ENCODE peak calls at places on chromosome 16, in eight cellular contexts. One of them, this sample, is unnamed.

GRCh38 chr16:11114366-11115164 is 141.4 kb downstream of the SOCS1 start:
- DNase-seq in cardiac muscle cell: no peak
- DNase-seq in heart left ventricle: no peak
- DNase-seq in tibial artery: peak; percentile 28
- DNase-seq in GM12878: no peak
- DNase-seq in GM23338: peak; percentile 18
- DNase-seq in brain microvascular endothelial cell: no peak
- DNase-seq in dorsolateral prefrontal cortex: no peak
- DNase-seq in this sample: no peak

GRCh38 chr16:56317998-56318912 is 107.1 kb downstream of the AMFR start:
- DNase-seq in GM23338: peak; percentile 80
- DNase-seq in heart left ventricle: peak; percentile 89
- DNase-seq in cardiac muscle cell: peak; percentile 85
- DNase-seq in tibial artery: peak; percentile 89
- DNase-seq in GM12878: peak; percentile 3
- DNase-seq in brain microvascular endothelial cell: peak; percentile 64
- DNase-seq in dorsolateral prefrontal cortex: peak; percentile 90
- DNase-seq in this sample: no peak

GRCh38 chr16:13923703-13924298 is 3.8 kb downstream of the ERCC4 start:
- DNase-seq in GM12878: peak; percentile 20
- DNase-seq in brain microvascular endothelial cell: no peak
- DNase-seq in cardiac muscle cell: peak; percentile 82
- DNase-seq in GM23338: peak; percentile 66
- DNase-seq in dorsolateral prefrontal cortex: no peak
- DNase-seq in tibial artery: no peak
- DNase-seq in heart left ventricle: no peak
- DNase-seq in this sample: no peak

GRCh38 chr16:85449195-85449884 is 163.8 kb upstream of the GSE1 start:
- DNase-seq in tibial artery: no peak
- DNase-seq in dorsolateral prefrontal cortex: no peak
- DNase-seq in cardiac muscle cell: no peak
- DNase-seq in GM12878: no peak
- DNase-seq in heart left ventricle: no peak
- DNase-seq in GM23338: no peak
- DNase-seq in brain microvascular endothelial cell: no peak
- DNase-seq in this sample: no peak

GRCh38 chr16:75272097-75272548 is 20.7 kb upstream of the BCAR1 start:
- DNase-seq in GM23338: no peak
- DNase-seq in dorsolateral prefrontal cortex: no peak
- DNase-seq in brain microvascular endothelial cell: no peak
- DNase-seq in GM12878: peak; percentile 28
- DNase-seq in heart left ventricle: no peak
- DNase-seq in tibial artery: no peak
- DNase-seq in cardiac muscle cell: no peak
- DNase-seq in this sample: no peak

GRCh38 chr16:4350787-4351659 is at the start of gene PAM16:
- DNase-seq in tibial artery: peak; percentile 98
- DNase-seq in GM12878: peak; percentile 88
- DNase-seq in heart left ventricle: peak; percentile 98
- DNase-seq in dorsolateral prefrontal cortex: peak; percentile 94
- DNase-seq in cardiac muscle cell: peak; percentile 96
- DNase-seq in GM23338: peak; percentile 98
- DNase-seq in brain microvascular endothelial cell: peak; percentile 91
- DNase-seq in this sample: no peak

GRCh38 chr16:51149721-51150158 is 1.3 kb downstream of the SALL1 start:
- DNase-seq in heart left ventricle: no peak
- DNase-seq in dorsolateral prefrontal cortex: no peak
- DNase-seq in brain microvascular endothelial cell: no peak
- DNase-seq in cardiac muscle cell: no peak
- DNase-seq in GM23338: peak; percentile 36
- DNase-seq in tibial artery: no peak
- DNase-seq in GM12878: no peak
- DNase-seq in this sample: no peak

GRCh38 chr16:77332792-77333191 is 102.0 kb downstream of the ADAMTS18 start:
- DNase-seq in dorsolateral prefrontal cortex: no peak
- DNase-seq in tibial artery: no peak
- DNase-seq in cardiac muscle cell: peak; percentile 66
- DNase-seq in brain microvascular endothelial cell: peak; percentile 20
- DNase-seq in heart left ventricle: no peak
- DNase-seq in GM12878: no peak
- DNase-seq in GM23338: no peak
- DNase-seq in this sample: no peak

GRCh38 chr16:67804853-67805542 is 1.4 kb downstream of the RANBP10 start:
- DNase-seq in heart left ventricle: no peak
- DNase-seq in tibial artery: no peak
- DNase-seq in cardiac muscle cell: no peak
- DNase-seq in GM23338: no peak
- DNase-seq in GM12878: no peak
- DNase-seq in brain microvascular endothelial cell: no peak
- DNase-seq in dorsolateral prefrontal cortex: no peak
- DNase-seq in this sample: no peak

GRCh38 chr16:85150331-85150940 is 38.2 kb upstream of the CIBAR2 start:
- DNase-seq in heart left ventricle: no peak
- DNase-seq in tibial artery: no peak
- DNase-seq in GM12878: no peak
- DNase-seq in cardiac muscle cell: no peak
- DNase-seq in dorsolateral prefrontal cortex: no peak
- DNase-seq in brain microvascular endothelial cell: no peak
- DNase-seq in GM23338: no peak
- DNase-seq in this sample: no peak

GRCh38 chr16:51576498-51576897 is 425.4 kb upstream of the SALL1 start:
- DNase-seq in heart left ventricle: no peak
- DNase-seq in GM23338: no peak
- DNase-seq in GM12878: no peak
- DNase-seq in tibial artery: no peak
- DNase-seq in brain microvascular endothelial cell: no peak
- DNase-seq in cardiac muscle cell: no peak
- DNase-seq in dorsolateral prefrontal cortex: no peak
- DNase-seq in this sample: no peak

DNA sequence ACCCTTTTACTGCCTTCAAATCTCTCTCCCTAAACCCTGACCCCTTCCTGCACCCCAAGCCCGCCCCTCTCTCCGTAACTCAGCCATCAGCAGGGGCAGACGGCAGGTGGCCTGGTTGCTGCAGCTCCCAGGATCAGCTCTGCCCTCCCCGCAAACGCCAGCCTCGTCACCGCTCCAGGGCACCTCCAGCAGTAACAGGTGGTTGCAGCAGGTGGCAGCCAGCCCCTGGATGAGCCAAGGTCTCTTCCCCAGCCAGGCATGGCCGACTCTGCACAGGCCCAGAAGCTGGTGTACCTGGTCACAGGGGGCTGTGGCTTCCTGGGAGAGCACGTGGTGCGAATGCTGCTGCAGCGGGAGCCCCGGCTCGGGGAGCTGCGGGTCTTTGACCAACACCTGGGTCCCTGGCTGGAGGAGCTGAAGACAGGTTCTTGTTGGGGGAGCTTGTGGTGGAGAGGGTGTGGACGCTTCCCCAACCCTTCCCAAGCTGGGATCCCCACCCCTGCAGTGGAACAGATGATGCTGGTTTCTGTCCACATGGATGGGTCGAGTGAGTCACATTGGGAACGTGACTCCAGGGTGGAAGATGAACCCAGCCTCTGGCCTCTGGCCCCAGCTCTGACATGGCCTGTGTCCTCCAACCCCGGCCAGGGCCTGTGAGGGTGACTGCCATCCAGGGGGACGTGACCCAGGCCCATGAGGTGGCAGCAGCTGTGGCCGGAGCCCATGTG is 558 bp downstream of the HSD3B7 start:
- DNase-seq in GM23338: peak; percentile 79
- DNase-seq in dorsolateral prefrontal cortex: no peak
- DNase-seq in cardiac muscle cell: no peak
- DNase-seq in brain microvascular endothelial cell: no peak
- DNase-seq in tibial artery: no peak
- DNase-seq in GM12878: no peak
- DNase-seq in heart left ventricle: no peak
- DNase-seq in this sample: no peak
- TF ChIP-seq CTCF in GM23338: no peak
- TF ChIP-seq CTCF in dorsolateral prefrontal cortex: no peak
- TF ChIP-seq CTCF in cardiac muscle cell: no peak
- TF ChIP-seq CTCF in brain microvascular endothelial cell: peak; percentile 11
- TF ChIP-seq CTCF in tibial artery: no peak
- TF ChIP-seq CTCF in GM12878: no peak
- TF ChIP-seq CTCF in heart left ventricle: no peak
- TF ChIP-seq CTCF in this sample: peak; percentile 63

DNA sequence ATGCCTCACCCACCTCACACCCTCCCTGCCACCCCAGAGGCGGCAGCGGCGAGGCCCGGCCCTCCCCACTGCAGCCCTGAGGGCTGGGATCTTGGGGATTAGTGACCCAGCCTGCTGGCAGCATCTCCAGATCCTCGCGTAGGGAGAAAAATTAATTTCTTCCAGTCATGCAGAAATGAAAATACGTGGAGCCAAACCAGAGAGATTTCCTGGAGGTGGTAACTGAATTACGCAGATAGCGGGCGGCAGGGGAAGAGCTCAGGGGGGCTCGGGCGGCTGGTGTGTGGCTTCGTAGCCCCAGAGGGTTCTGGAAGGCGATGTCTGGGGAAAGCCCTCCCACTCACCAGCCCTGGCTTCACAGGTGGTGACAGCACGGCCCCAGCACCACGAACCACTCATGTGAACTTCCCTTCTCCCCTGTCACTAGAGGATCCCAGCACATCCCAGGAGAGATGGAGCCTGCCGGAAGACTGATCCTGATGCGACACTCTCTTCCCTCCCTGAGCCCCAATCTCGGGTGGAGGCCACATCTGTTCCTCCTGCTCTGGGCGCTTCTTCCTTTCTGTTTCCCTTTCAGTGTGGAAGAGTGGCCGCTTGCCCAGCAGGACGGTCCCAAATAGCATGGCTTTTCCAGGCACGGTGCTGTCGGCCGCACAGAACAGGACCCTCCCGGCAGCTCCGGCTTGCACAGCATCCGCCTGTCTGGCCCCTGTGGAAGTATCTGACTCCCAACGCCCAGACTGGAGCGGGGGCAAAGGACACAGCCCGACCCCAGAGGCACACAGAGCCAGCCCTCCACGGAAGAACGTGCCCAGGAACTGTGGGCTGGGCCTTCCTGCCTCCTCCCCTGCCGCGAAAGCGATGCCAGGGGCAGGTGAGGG is 37.8 kb downstream of the CBFA2T3 start:
- DNase-seq in dorsolateral prefrontal cortex: no peak
- DNase-seq in brain microvascular endothelial cell: no peak
- DNase-seq in heart left ventricle: peak; percentile 61
- DNase-seq in GM12878: no peak
- DNase-seq in tibial artery: no peak
- DNase-seq in cardiac muscle cell: no peak
- DNase-seq in GM23338: no peak
- DNase-seq in this sample: no peak
- H3K4me3 ChIP-seq in dorsolateral prefrontal cortex: peak overlapping the region; percentile 59
- H3K4me3 ChIP-seq in brain microvascular endothelial cell: no peak overlapping the region
- H3K4me3 ChIP-seq in heart left ventricle: peak overlapping the region; percentile 59
- H3K4me3 ChIP-seq in GM12878: peak overlapping the region; percentile 56
- H3K4me3 ChIP-seq in tibial artery: peak overlapping the region; percentile 38
- H3K4me3 ChIP-seq in cardiac muscle cell: no peak overlapping the region
- H3K4me3 ChIP-seq in GM23338: no peak overlapping the region
- H3K4me3 ChIP-seq in this sample: no peak overlapping the region

GRCh38 chr16:59060212-59060611 is 326.1 kb upstream of the GOT2 start:
- DNase-seq in dorsolateral prefrontal cortex: no peak
- DNase-seq in heart left ventricle: no peak
- DNase-seq in GM23338: no peak
- DNase-seq in GM12878: no peak
- DNase-seq in tibial artery: no peak
- DNase-seq in brain microvascular endothelial cell: peak; percentile 52
- DNase-seq in cardiac muscle cell: peak; percentile 2
- DNase-seq in this sample: peak; percentile 59

GRCh38 chr16:59053911-59054310 is 319.8 kb upstream of the GOT2 start:
- DNase-seq in tibial artery: no peak
- DNase-seq in dorsolateral prefrontal cortex: no peak
- DNase-seq in GM12878: no peak
- DNase-seq in heart left ventricle: no peak
- DNase-seq in GM23338: no peak
- DNase-seq in cardiac muscle cell: no peak
- DNase-seq in brain microvascular endothelial cell: no peak
- DNase-seq in this sample: no peak

GRCh38 chr16:59058261-59058660 is 324.1 kb upstream of the GOT2 start:
- DNase-seq in GM12878: no peak
- DNase-seq in tibial artery: no peak
- DNase-seq in dorsolateral prefrontal cortex: no peak
- DNase-seq in heart left ventricle: no peak
- DNase-seq in cardiac muscle cell: no peak
- DNase-seq in brain microvascular endothelial cell: no peak
- DNase-seq in GM23338: no peak
- DNase-seq in this sample: no peak
- TF ChIP-seq CTCF in GM12878: no peak
- TF ChIP-seq CTCF in tibial artery: no peak
- TF ChIP-seq CTCF in dorsolateral prefrontal cortex: no peak
- TF ChIP-seq CTCF in heart left ventricle: no peak
- TF ChIP-seq CTCF in cardiac muscle cell: no peak
- TF ChIP-seq CTCF in brain microvascular endothelial cell: no peak
- TF ChIP-seq CTCF in GM23338: no peak
- TF ChIP-seq CTCF in this sample: no peak

GRCh38 chr16:82788919-82789318 is 162.2 kb downstream of the CDH13 start:
- DNase-seq in brain microvascular endothelial cell: no peak
- DNase-seq in GM12878: no peak
- DNase-seq in cardiac muscle cell: no peak
- DNase-seq in heart left ventricle: no peak
- DNase-seq in tibial artery: no peak
- DNase-seq in GM23338: no peak
- DNase-seq in dorsolateral prefrontal cortex: no peak
- DNase-seq in this sample: no peak
- H3K4me3 ChIP-seq in brain microvascular endothelial cell: no peak overlapping the region
- H3K4me3 ChIP-seq in GM12878: no peak overlapping the region
- H3K4me3 ChIP-seq in cardiac muscle cell: no peak overlapping the region
- H3K4me3 ChIP-seq in heart left ventricle: no peak overlapping the region
- H3K4me3 ChIP-seq in tibial artery: no peak overlapping the region
- H3K4me3 ChIP-seq in GM23338: no peak overlapping the region
- H3K4me3 ChIP-seq in dorsolateral prefrontal cortex: no peak overlapping the region
- H3K4me3 ChIP-seq in this sample: no peak overlapping the region

DNA sequence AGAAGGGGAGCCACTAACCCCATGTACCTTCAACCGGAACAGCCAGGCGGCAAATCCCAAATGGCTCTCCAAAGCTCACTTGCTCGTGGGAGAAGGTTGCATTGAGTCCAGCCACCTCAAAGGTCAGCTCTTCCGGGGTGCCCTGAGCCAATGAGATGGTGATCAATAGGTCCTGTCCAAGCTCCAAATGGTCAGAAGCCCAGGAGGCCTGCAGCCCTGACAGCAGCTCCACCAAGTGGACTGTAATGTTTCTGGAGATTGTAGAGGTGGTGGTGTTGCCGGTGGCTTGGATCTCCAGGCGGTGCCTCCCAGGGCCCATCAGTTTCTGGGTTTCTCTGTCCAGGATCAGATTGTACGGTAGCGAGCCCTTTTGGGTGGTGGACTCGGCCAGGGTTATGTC is 39.9 kb upstream of the BCO1 start:
- DNase-seq in cardiac muscle cell: peak; percentile 34
- DNase-seq in tibial artery: no peak
- DNase-seq in dorsolateral prefrontal cortex: peak; percentile 37
- DNase-seq in brain microvascular endothelial cell: no peak
- DNase-seq in GM12878: no peak
- DNase-seq in heart left ventricle: no peak
- DNase-seq in GM23338: no peak
- DNase-seq in this sample: no peak
- TF ChIP-seq CTCF in cardiac muscle cell: peak; percentile 30
- TF ChIP-seq CTCF in tibial artery: no peak
- TF ChIP-seq CTCF in dorsolateral prefrontal cortex: no peak
- TF ChIP-seq CTCF in brain microvascular endothelial cell: peak; percentile 47
- TF ChIP-seq CTCF in GM12878: no peak
- TF ChIP-seq CTCF in heart left ventricle: peak; percentile 8
- TF ChIP-seq CTCF in GM23338: no peak
- TF ChIP-seq CTCF in this sample: peak; percentile 56

This sample was measured in epithelial cell of proximal tubule.